ENCODE peak calls at places on chromosomes 3 and 15, in eight cellular contexts. One of them, this sample, is unnamed.

GRCh38 chr15:81852826-81853225 is 193.0 kb downstream of the MEX3B start:
- DNase-seq in Calu3: no peak
- DNase-seq in mucosa of descending colon: no peak
- DNase-seq in cardiac muscle cell: no peak
- DNase-seq in psoas muscle: no peak
- DNase-seq in HL-60: no peak
- DNase-seq in ovary: no peak
- DNase-seq in A673: no peak
- DNase-seq in this sample: no peak

GRCh38 chr15:81271761-81272644 is 51.9 kb downstream of the STARD5 start:
- DNase-seq in Calu3: no peak
- DNase-seq in mucosa of descending colon: no peak
- DNase-seq in cardiac muscle cell: no peak
- DNase-seq in psoas muscle: no peak
- DNase-seq in HL-60: no peak
- DNase-seq in ovary: no peak
- DNase-seq in A673: no peak
- DNase-seq in this sample: no peak

GRCh38 chr15:45555914-45556608 is 31.1 kb upstream of the BLOC1S6 start:
- DNase-seq in Calu3: no peak
- DNase-seq in mucosa of descending colon: no peak
- DNase-seq in cardiac muscle cell: no peak
- DNase-seq in psoas muscle: no peak
- DNase-seq in HL-60: no peak
- DNase-seq in ovary: no peak
- DNase-seq in A673: no peak
- DNase-seq in this sample: peak

GRCh38 chr3:42066516-42067181 is 24.5 kb upstream of the TRAK1 start:
- DNase-seq in Calu3: no peak
- DNase-seq in mucosa of descending colon: no peak
- DNase-seq in cardiac muscle cell: no peak
- DNase-seq in psoas muscle: no peak
- DNase-seq in HL-60: no peak
- DNase-seq in ovary: no peak
- DNase-seq in A673: peak
- DNase-seq in this sample: peak

GRCh38 chr15:63349621-63350020 is 32.0 kb downstream of the CA12 start:
- DNase-seq in Calu3: no peak
- DNase-seq in mucosa of descending colon: no peak
- DNase-seq in cardiac muscle cell: no peak
- DNase-seq in psoas muscle: no peak
- DNase-seq in HL-60: no peak
- DNase-seq in ovary: no peak
- DNase-seq in A673: no peak
- DNase-seq in this sample: no peak

GRCh38 chr15:49131403-49131802 is 24.0 kb downstream of the COPS2 start:
- DNase-seq in Calu3: no peak
- DNase-seq in mucosa of descending colon: no peak
- DNase-seq in cardiac muscle cell: no peak
- DNase-seq in psoas muscle: no peak
- DNase-seq in HL-60: no peak
- DNase-seq in ovary: no peak
- DNase-seq in A673: no peak
- DNase-seq in this sample: no peak

GRCh38 chr15:88803241-88803919 is at the start of gene ACAN:
- DNase-seq in Calu3: no peak
- DNase-seq in mucosa of descending colon: no peak
- DNase-seq in cardiac muscle cell: peak
- DNase-seq in psoas muscle: no peak
- DNase-seq in HL-60: no peak
- DNase-seq in ovary: no peak
- DNase-seq in A673: no peak
- DNase-seq in this sample: no peak

GRCh38 chr3:125161607-125162219 is 50.8 kb downstream of the SLC12A8 start:
- DNase-seq in Calu3: no peak
- DNase-seq in mucosa of descending colon: peak
- DNase-seq in cardiac muscle cell: no peak
- DNase-seq in psoas muscle: no peak
- DNase-seq in HL-60: no peak
- DNase-seq in ovary: no peak
- DNase-seq in A673: no peak
- DNase-seq in this sample: no peak

GRCh38 chr3:38960953-38961622 is 90.7 kb downstream of the SCN11A start:
- DNase-seq in Calu3: peak
- DNase-seq in mucosa of descending colon: peak
- DNase-seq in cardiac muscle cell: peak
- DNase-seq in psoas muscle: no peak
- DNase-seq in HL-60: peak
- DNase-seq in ovary: peak
- DNase-seq in A673: peak
- DNase-seq in this sample: peak

GRCh38 chr15:45454825-45455224 is 67.7 kb downstream of the SLC30A4 start:
- DNase-seq in Calu3: peak
- DNase-seq in mucosa of descending colon: peak
- DNase-seq in cardiac muscle cell: no peak
- DNase-seq in psoas muscle: peak
- DNase-seq in HL-60: peak
- DNase-seq in ovary: peak
- DNase-seq in A673: peak
- DNase-seq in this sample: peak

GRCh38 chr3:11413071-11413470 is 140.9 kb downstream of the ATG7 start:
- DNase-seq in Calu3: no peak
- DNase-seq in mucosa of descending colon: no peak
- DNase-seq in cardiac muscle cell: no peak
- DNase-seq in psoas muscle: no peak
- DNase-seq in HL-60: no peak
- DNase-seq in ovary: no peak
- DNase-seq in A673: no peak
- DNase-seq in this sample: no peak

GRCh38 chr3:5016218-5017161 is 37.3 kb downstream of the BHLHE40 start:
- DNase-seq in Calu3: peak
- DNase-seq in mucosa of descending colon: peak
- DNase-seq in cardiac muscle cell: peak
- DNase-seq in psoas muscle: no peak
- DNase-seq in HL-60: peak
- DNase-seq in ovary: no peak
- DNase-seq in A673: no peak
- DNase-seq in this sample: peak

GRCh38 chr3:5212625-5213573 is 25.4 kb downstream of the EDEM1 start:
- DNase-seq in Calu3: no peak
- DNase-seq in mucosa of descending colon: no peak
- DNase-seq in cardiac muscle cell: no peak
- DNase-seq in psoas muscle: no peak
- DNase-seq in HL-60: no peak
- DNase-seq in ovary: no peak
- DNase-seq in A673: no peak
- DNase-seq in this sample: no peak

GRCh38 chr3:119663885-119664284 is 3.5 kb upstream of the POPDC2 start:
- DNase-seq in Calu3: no peak
- DNase-seq in mucosa of descending colon: no peak
- DNase-seq in cardiac muscle cell: no peak
- DNase-seq in psoas muscle: no peak
- DNase-seq in HL-60: no peak
- DNase-seq in ovary: no peak
- DNase-seq in A673: peak
- DNase-seq in this sample: no peak

GRCh38 chr3:9067352-9067975 is 104.2 kb upstream of the RAD18 start:
- DNase-seq in Calu3: peak
- DNase-seq in mucosa of descending colon: peak
- DNase-seq in cardiac muscle cell: peak
- DNase-seq in psoas muscle: peak
- DNase-seq in HL-60: peak
- DNase-seq in ovary: peak
- DNase-seq in A673: peak
- DNase-seq in this sample: peak

DNA sequence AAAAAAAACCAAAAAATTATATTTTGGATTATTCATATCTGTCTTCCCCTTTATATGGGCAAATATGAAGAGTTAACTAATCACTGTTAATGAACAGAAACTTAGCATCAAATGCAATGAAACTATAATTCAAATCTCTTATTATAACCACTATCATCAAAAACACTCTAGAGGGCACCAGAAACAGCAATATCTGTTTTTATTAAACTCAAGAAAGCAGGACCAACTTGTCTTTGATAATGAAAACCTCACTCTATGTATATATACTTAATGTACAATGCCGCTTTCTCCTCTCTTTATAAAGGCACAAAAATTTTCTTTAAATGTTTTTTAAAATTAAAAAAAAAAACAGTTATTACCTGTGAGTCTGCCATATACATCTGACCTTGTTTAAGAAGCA is 92.7 kb downstream of the UACA start:
- DNase-seq in Calu3: no peak
- DNase-seq in mucosa of descending colon: no peak
- DNase-seq in cardiac muscle cell: no peak
- DNase-seq in psoas muscle: no peak
- DNase-seq in HL-60: no peak
- DNase-seq in ovary: no peak
- DNase-seq in A673: peak
- DNase-seq in this sample: no peak
- TF ChIP-seq CTCF in Calu3: no peak
- TF ChIP-seq CTCF in mucosa of descending colon: no peak
- TF ChIP-seq CTCF in cardiac muscle cell: peak
- TF ChIP-seq CTCF in psoas muscle: no peak
- TF ChIP-seq CTCF in HL-60: no peak
- TF ChIP-seq CTCF in ovary: no peak
- TF ChIP-seq CTCF in A673: peak
- TF ChIP-seq CTCF in this sample: no peak

GRCh38 chr3:72891053-72891855 is 3.4 kb downstream of the GXYLT2 start:
- DNase-seq in Calu3: no peak
- DNase-seq in mucosa of descending colon: peak
- DNase-seq in cardiac muscle cell: peak
- DNase-seq in psoas muscle: peak
- DNase-seq in HL-60: no peak
- DNase-seq in ovary: peak
- DNase-seq in A673: peak
- DNase-seq in this sample: no peak
- TF ChIP-seq CTCF in Calu3: no peak
- TF ChIP-seq CTCF in mucosa of descending colon: no peak
- TF ChIP-seq CTCF in cardiac muscle cell: peak
- TF ChIP-seq CTCF in psoas muscle: no peak
- TF ChIP-seq CTCF in HL-60: no peak
- TF ChIP-seq CTCF in ovary: peak
- TF ChIP-seq CTCF in A673: no peak
- TF ChIP-seq CTCF in this sample: no peak

DNA sequence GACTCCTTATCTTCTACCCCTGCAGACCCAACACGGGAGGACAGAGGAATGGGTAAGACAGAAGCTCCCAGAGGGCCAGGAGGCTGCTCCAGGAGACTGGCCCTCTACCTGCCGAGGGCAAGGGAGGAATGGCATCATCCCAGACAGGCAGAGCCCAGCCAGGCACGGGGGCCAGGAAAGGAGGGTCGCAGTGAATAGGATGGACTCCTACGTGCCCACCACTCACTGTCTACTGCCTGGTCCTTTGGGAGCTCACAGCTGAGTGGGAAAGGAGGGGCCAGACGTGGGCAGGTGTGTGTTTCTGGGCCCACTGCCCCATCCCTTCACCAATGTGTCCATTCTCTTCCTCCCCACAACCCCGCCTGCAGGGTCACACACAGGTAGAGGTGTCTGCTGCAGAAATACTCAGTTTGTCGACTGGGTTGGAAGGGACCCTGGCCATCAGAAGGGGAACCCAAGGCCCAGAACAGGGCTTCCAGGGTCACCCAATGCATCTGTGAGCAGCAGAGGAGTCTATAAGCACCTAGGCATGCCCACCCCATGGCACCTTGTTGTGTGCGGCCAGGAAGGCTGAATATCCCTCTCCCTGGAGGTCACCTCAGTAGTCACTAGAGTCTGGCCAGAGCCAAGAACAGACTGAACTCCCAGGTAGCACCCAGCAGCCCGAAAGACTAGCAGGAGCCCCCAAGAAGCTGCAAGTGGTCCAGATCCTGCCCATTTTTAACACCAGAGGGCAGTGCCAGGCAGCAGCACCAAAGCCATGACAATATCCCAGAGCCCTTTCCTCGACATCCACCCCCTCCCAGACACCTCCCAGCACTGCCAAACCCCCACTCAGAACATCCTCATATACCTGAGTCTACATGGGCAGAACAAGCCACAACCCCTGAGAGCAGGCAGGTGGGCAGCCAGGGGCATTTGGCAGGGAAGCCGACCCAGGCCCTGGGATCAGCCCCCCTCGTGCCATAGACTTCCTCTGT is 24.0 kb downstream of the TKT start:
- DNase-seq in Calu3: no peak
- DNase-seq in mucosa of descending colon: no peak
- DNase-seq in cardiac muscle cell: no peak
- DNase-seq in psoas muscle: no peak
- DNase-seq in HL-60: no peak
- DNase-seq in ovary: no peak
- DNase-seq in A673: no peak
- DNase-seq in this sample: no peak
- TF ChIP-seq CTCF in Calu3: no peak
- TF ChIP-seq CTCF in mucosa of descending colon: no peak
- TF ChIP-seq CTCF in cardiac muscle cell: peak
- TF ChIP-seq CTCF in psoas muscle: no peak
- TF ChIP-seq CTCF in HL-60: no peak
- TF ChIP-seq CTCF in ovary: no peak
- TF ChIP-seq CTCF in A673: no peak
- TF ChIP-seq CTCF in this sample: no peak

GRCh38 chr3:127855246-127855645 is 32.9 kb upstream of the MGLL start:
- DNase-seq in Calu3: no peak
- DNase-seq in mucosa of descending colon: no peak
- DNase-seq in cardiac muscle cell: no peak
- DNase-seq in psoas muscle: no peak
- DNase-seq in HL-60: no peak
- DNase-seq in ovary: no peak
- DNase-seq in A673: no peak
- DNase-seq in this sample: no peak

GRCh38 chr3:127857270-127857801 is 35.0 kb upstream of the MGLL start:
- DNase-seq in Calu3: no peak
- DNase-seq in mucosa of descending colon: peak
- DNase-seq in cardiac muscle cell: no peak
- DNase-seq in psoas muscle: no peak
- DNase-seq in HL-60: no peak
- DNase-seq in ovary: no peak
- DNase-seq in A673: peak
- DNase-seq in this sample: peak

GRCh38 chr3:127851899-127852298 is 29.6 kb upstream of the MGLL start:
- DNase-seq in Calu3: no peak
- DNase-seq in mucosa of descending colon: no peak
- DNase-seq in cardiac muscle cell: no peak
- DNase-seq in psoas muscle: no peak
- DNase-seq in HL-60: no peak
- DNase-seq in ovary: no peak
- DNase-seq in A673: no peak
- DNase-seq in this sample: no peak

GRCh38 chr3:127856801-127857200 is 34.5 kb upstream of the MGLL start:
- DNase-seq in Calu3: no peak
- DNase-seq in mucosa of descending colon: no peak
- DNase-seq in cardiac muscle cell: no peak
- DNase-seq in psoas muscle: no peak
- DNase-seq in HL-60: no peak
- DNase-seq in ovary: no peak
- DNase-seq in A673: no peak
- DNase-seq in this sample: no peak

DNA sequence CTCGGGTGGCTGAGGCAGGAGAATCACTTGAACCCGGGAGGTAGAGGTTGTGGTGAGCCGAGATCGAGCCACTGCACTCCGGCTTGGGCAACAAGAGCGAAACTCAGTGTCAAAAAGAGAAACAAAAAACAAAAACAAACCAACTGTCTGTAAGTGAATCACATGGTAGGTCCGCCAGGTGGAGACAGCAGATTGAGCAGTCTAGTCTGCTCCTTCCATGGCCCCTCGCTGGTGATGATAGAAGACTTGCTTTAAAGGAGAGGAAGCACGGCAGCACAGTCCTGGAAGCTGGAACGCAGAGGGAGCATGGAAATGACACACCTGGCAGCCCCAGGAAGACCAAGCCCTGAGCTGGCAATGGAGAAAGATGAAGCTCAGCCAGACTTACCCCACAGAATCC is 31.4 kb upstream of the MGLL start:
- DNase-seq in Calu3: no peak
- DNase-seq in mucosa of descending colon: no peak
- DNase-seq in cardiac muscle cell: peak
- DNase-seq in psoas muscle: no peak
- DNase-seq in HL-60: no peak
- DNase-seq in ovary: no peak
- DNase-seq in A673: no peak
- DNase-seq in this sample: no peak
- TF ChIP-seq CTCF in Calu3: no peak
- TF ChIP-seq CTCF in mucosa of descending colon: no peak
- TF ChIP-seq CTCF in cardiac muscle cell: no peak
- TF ChIP-seq CTCF in psoas muscle: no peak
- TF ChIP-seq CTCF in HL-60: no peak
- TF ChIP-seq CTCF in ovary: no peak
- TF ChIP-seq CTCF in A673: no peak
- TF ChIP-seq CTCF in this sample: no peak